ENCODE peak calls at places on chromosomes 3 and 15, in eight cellular contexts. L, A, C, S, J, H, D and Z are unnamed samples.

GRCh38 chr15:67077641-67078215 is 12.3 kb downstream of the SMAD3 start:
- DNase-seq in L (no peak), A (peak), C (no peak), S (no peak), J (no peak), H (no peak), D (peak), Z (no peak)

GRCh38 chr3:35263477-35263876 is 375.8 kb upstream of the ARPP21 start:
- DNase-seq in L (no peak), A (no peak), C (no peak), S (no peak), J (no peak), H (no peak), D (no peak), Z (no peak)

GRCh38 chr15:47374222-47374621 is 343.1 kb upstream of the SEMA6D start:
- DNase-seq in L (no peak), A (no peak), C (no peak), S (no peak), J (no peak), H (no peak), D (no peak), Z (no peak)

GRCh38 chr3:34619990-34620389 is 821.6 kb downstream of the PDCD6IP start:
- DNase-seq in L (no peak), A (no peak), C (no peak), S (no peak), J (no peak), H (no peak), D (no peak), Z (no peak)

GRCh38 chr3:62954579-62954978 is 79.4 kb upstream of the CADPS start:
- DNase-seq in L (no peak), A (no peak), C (no peak), S (no peak), J (no peak), H (no peak), D (no peak), Z (no peak)

GRCh38 chr15:64010719-64011118 is 35.6 kb downstream of the DAPK2 start:
- DNase-seq in L (peak), A (peak), C (peak), S (no peak), J (peak), H (no peak), D (peak), Z (peak)

GRCh38 chr15:83491486-83491885 is 44.3 kb downstream of the SH3GL3 start:
- DNase-seq in L (no peak), A (no peak), C (no peak), S (no peak), J (no peak), H (no peak), D (no peak), Z (no peak)

GRCh38 chr15:69673236-69673881 is 220.7 kb downstream of the RPLP1 start:
- DNase-seq in L (no peak), A (no peak), C (no peak), S (no peak), J (no peak), H (no peak), D (no peak), Z (no peak)

GRCh38 chr15:69727257-69727924 is 274.8 kb downstream of the RPLP1 start:
- DNase-seq in L (no peak), A (no peak), C (no peak), S (no peak), J (no peak), H (no peak), D (no peak), Z (no peak)

GRCh38 chr3:38136272-38136806 is 588 bp downstream of the ACAA1 start:
- DNase-seq in L (no peak), A (peak), C (peak), S (peak), J (no peak), H (no peak), D (peak), Z (no peak)

GRCh38 chr3:18207232-18207631 is 217.9 kb downstream of the SATB1 start:
- DNase-seq in L (no peak), A (no peak), C (no peak), S (no peak), J (no peak), H (no peak), D (no peak), Z (no peak)

GRCh38 chr3:139481116-139481515 is 4.8 kb upstream of the RBP2 start:
- DNase-seq in L (no peak), A (no peak), C (no peak), S (no peak), J (no peak), H (no peak), D (no peak), Z (no peak)

GRCh38 chr3:100463646-100464155 is 28.7 kb upstream of the TMEM45A start:
- DNase-seq in L (no peak), A (no peak), C (no peak), S (no peak), J (no peak), H (no peak), D (no peak), Z (no peak)

GRCh38 chr3:188279696-188280398 is 125.9 kb downstream of the LPP start:
- DNase-seq in L (no peak), A (no peak), C (no peak), S (no peak), J (no peak), H (no peak), D (no peak), Z (no peak)

GRCh38 chr3:134904796-134905646 is 110.0 kb downstream of the EPHB1 start:
- DNase-seq in L (no peak), A (no peak), C (no peak), S (peak), J (no peak), H (no peak), D (no peak), Z (no peak)

GRCh38 chr3:33019981-33020380 is 68.5 kb downstream of the CCR4 start:
- DNase-seq in L (no peak), A (no peak), C (no peak), S (no peak), J (no peak), H (no peak), D (no peak), Z (no peak)

GRCh38 chr3:85576091-85576690 is 617.4 kb downstream of the CADM2 start:
- DNase-seq in L (peak), A (peak), C (peak), S (no peak), J (no peak), H (peak), D (peak), Z (peak)

GRCh38 chr3:111151438-111151837 is 79.8 kb downstream of the NECTIN3 start:
- DNase-seq in L (peak), A (no peak), C (no peak), S (no peak), J (no peak), H (no peak), D (no peak), Z (no peak)

GRCh38 chr15:72058590-72058989 is 59.4 kb downstream of the MYO9A start:
- DNase-seq in L (no peak), A (no peak), C (no peak), S (no peak), J (no peak), H (no peak), D (no peak), Z (no peak)

GRCh38 chr3:60775956-60776355 is 475.3 kb downstream of the FHIT start:
- DNase-seq in L (no peak), A (no peak), C (no peak), S (no peak), J (no peak), H (no peak), D (no peak), Z (no peak)
- TF ChIP-seq POLR2AphosphoS5 in L (no peak), A (no peak), C (no peak), S (no peak), J (no peak), H (no peak), D (no peak), Z (no peak)

GRCh38 chr3:12192173-12192572 is 33.5 kb upstream of the TIMP4 start:
- DNase-seq in L (no peak), A (no peak), C (no peak), S (no peak), J (no peak), H (no peak), D (no peak), Z (no peak)

GRCh38 chr3:12194209-12194608 is 35.5 kb upstream of the TIMP4 start:
- DNase-seq in L (peak), A (peak), C (no peak), S (no peak), J (no peak), H (peak), D (no peak), Z (no peak)

GRCh38 chr3:12194669-12195161 is 36.0 kb upstream of the TIMP4 start:
- DNase-seq in L (peak), A (no peak), C (peak), S (no peak), J (no peak), H (peak), D (peak), Z (no peak)

GRCh38 chr3:12192655-12193484 is 34.2 kb upstream of the TIMP4 start:
- DNase-seq in L (no peak), A (no peak), C (no peak), S (no peak), J (no peak), H (no peak), D (no peak), Z (no peak)

GRCh38 chr3:12193485-12194165 is 34.9 kb upstream of the TIMP4 start:
- DNase-seq in L (peak), A (peak), C (peak), S (no peak), J (no peak), H (peak), D (peak), Z (no peak)
- TF ChIP-seq POLR2AphosphoS5 in L (peak), A (peak), C (no peak), S (no peak), J (no peak), H (peak), D (peak), Z (no peak)

GRCh38 chr15:62880278-62880677 is 162.3 kb upstream of the TPM1 start:
- DNase-seq in L (no peak), A (no peak), C (no peak), S (no peak), J (no peak), H (no peak), D (no peak), Z (no peak)
- TF ChIP-seq POLR2AphosphoS5 in L (no peak), A (no peak), C (no peak), S (no peak), J (no peak), H (no peak), D (no peak), Z (no peak)

DNA sequence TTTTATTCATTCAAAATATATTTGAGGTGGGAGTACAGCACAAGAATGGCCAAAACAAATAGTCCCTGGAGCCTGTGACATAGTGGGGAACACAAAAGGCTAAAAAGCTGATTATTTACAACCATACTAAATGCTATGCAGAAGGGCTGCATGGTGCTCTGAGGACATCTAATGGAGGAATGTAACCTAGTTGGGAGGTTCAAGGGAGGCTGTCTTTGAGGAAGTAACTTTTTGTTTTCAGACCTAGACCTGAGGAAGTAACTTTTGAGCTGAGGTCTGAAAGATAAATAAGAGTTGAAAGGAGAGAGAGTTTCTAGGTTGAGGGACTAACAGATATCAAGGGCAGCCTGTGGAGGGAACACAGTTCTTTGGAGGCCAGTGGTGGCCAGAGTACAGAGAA is 34.8 kb upstream of the RASA2 start:
- DNase-seq in L (no peak), A (no peak), C (no peak), S (no peak), J (no peak), H (peak), D (no peak), Z (peak)
- TF ChIP-seq POLR2AphosphoS5 in L (no peak), A (no peak), C (no peak), S (no peak), J (no peak), H (no peak), D (no peak), Z (no peak)

DNA sequence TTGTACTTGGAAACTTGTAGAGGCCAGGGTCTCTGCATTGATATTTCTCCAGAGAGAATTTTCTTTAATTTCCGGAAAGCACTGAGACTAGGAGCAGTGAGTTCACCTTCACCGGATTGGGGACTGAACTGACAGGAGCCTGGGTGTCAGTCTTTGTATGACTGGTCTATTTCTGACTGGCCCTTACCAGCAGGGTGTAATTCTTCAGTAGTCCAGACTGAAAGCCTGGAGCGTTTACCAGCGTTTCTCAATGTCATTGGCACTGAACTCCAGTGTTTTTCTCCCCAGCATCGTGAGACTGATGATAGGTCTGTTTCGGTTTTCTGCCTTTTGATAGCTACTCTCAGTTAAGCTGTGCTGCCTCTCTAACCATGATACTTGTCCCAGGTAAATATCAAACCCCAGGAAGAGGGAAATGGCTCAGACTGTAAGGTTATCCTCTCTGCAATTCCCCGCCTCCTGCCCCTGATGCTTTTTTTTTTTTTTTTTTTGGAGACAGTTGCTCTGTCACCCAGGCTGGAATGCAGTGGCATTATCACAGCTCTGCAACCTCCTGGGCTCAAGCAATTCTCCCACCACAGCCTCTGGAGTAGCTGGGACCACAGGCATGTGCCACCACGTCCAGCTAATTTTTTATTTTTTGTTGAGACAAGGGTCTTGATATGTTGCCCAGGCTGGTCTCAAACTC is 103.6 kb downstream of the CACNA2D3 start:
- DNase-seq in L (no peak), A (no peak), C (no peak), S (no peak), J (no peak), H (no peak), D (no peak), Z (no peak)
- TF ChIP-seq POLR2AphosphoS5 in L (no peak), A (no peak), C (no peak), S (no peak), J (no peak), H (no peak), D (no peak), Z (no peak)

GRCh38 chr3:47133641-47134040 is 30.3 kb downstream of the SETD2 start:
- DNase-seq in L (no peak), A (no peak), C (no peak), S (no peak), J (no peak), H (no peak), D (no peak), Z (no peak)
- TF ChIP-seq POLR2AphosphoS5 in L (no peak), A (no peak), C (no peak), S (no peak), J (no peak), H (no peak), D (no peak), Z (no peak)

DNA sequence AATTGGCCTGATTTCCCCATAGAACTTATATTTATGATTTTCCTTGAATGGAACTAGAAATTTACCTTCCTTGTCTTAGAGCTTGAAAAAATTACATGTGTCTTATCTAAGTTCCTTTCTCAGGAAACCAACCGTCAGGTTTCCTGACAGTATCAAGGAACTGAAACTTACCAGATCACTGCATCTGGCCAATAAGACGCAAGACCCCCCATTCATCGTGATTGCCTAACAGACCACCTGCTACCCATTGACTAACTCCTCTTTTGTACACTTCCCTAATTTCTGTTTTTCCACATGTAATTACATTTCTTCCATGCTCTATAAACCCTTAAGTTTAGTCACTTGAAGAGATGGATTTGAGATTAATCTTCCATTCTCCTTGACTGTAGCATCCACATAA is 517.2 kb upstream of the CBLB start:
- DNase-seq in L (no peak), A (no peak), C (no peak), S (no peak), J (no peak), H (no peak), D (no peak), Z (no peak)
- TF ChIP-seq POLR2AphosphoS5 in L (no peak), A (no peak), C (no peak), S (no peak), J (no peak), H (no peak), D (no peak), Z (no peak)

GRCh38 chr3:43391621-43392020 is 105.3 kb downstream of the SNRK start:
- DNase-seq in L (no peak), A (no peak), C (no peak), S (no peak), J (no peak), H (no peak), D (no peak), Z (no peak)

GRCh38 chr3:43388909-43389308 is 102.6 kb downstream of the SNRK start:
- DNase-seq in L (no peak), A (no peak), C (no peak), S (no peak), J (no peak), H (no peak), D (no peak), Z (no peak)

GRCh38 chr3:43388188-43388587 is 101.8 kb downstream of the SNRK start:
- DNase-seq in L (no peak), A (no peak), C (no peak), S (no peak), J (no peak), H (no peak), D (no peak), Z (no peak)

GRCh38 chr3:43390255-43390588 is 103.9 kb downstream of the SNRK start:
- DNase-seq in L (no peak), A (no peak), C (no peak), S (no peak), J (no peak), H (no peak), D (no peak), Z (no peak)

GRCh38 chr3:43389388-43390254 is 103.3 kb downstream of the SNRK start:
- DNase-seq in L (no peak), A (peak), C (peak), S (no peak), J (no peak), H (peak), D (peak), Z (no peak)
- TF ChIP-seq POLR2AphosphoS5 in L (no peak), A (peak), C (peak), S (no peak), J (no peak), H (no peak), D (peak), Z (no peak)

GRCh38 chr3:126807795-126808194 is 103.8 kb downstream of the CHCHD6 start:
- DNase-seq in L (no peak), A (no peak), C (no peak), S (no peak), J (no peak), H (no peak), D (no peak), Z (no peak)
- TF ChIP-seq POLR2AphosphoS5 in L (no peak), A (no peak), C (no peak), S (no peak), J (no peak), H (no peak), D (no peak), Z (no peak)

GRCh38 chr15:41494922-41495735 is 1.5 kb downstream of the ITPKA start:
- DNase-seq in L (no peak), A (no peak), C (peak), S (no peak), J (no peak), H (no peak), D (no peak), Z (no peak)

GRCh38 chr15:41494190-41494921 is 682 bp downstream of the ITPKA start:
- DNase-seq in L (no peak), A (no peak), C (peak), S (no peak), J (no peak), H (no peak), D (peak), Z (peak)

GRCh38 chr15:41493902-41494189 is 172 bp downstream of the ITPKA start:
- DNase-seq in L (no peak), A (no peak), C (no peak), S (no peak), J (no peak), H (no peak), D (no peak), Z (no peak)

GRCh38 chr15:41493205-41493901 is at the start of gene ITPKA:
- DNase-seq in L (no peak), A (peak), C (peak), S (peak), J (peak), H (no peak), D (peak), Z (peak)

DNA sequence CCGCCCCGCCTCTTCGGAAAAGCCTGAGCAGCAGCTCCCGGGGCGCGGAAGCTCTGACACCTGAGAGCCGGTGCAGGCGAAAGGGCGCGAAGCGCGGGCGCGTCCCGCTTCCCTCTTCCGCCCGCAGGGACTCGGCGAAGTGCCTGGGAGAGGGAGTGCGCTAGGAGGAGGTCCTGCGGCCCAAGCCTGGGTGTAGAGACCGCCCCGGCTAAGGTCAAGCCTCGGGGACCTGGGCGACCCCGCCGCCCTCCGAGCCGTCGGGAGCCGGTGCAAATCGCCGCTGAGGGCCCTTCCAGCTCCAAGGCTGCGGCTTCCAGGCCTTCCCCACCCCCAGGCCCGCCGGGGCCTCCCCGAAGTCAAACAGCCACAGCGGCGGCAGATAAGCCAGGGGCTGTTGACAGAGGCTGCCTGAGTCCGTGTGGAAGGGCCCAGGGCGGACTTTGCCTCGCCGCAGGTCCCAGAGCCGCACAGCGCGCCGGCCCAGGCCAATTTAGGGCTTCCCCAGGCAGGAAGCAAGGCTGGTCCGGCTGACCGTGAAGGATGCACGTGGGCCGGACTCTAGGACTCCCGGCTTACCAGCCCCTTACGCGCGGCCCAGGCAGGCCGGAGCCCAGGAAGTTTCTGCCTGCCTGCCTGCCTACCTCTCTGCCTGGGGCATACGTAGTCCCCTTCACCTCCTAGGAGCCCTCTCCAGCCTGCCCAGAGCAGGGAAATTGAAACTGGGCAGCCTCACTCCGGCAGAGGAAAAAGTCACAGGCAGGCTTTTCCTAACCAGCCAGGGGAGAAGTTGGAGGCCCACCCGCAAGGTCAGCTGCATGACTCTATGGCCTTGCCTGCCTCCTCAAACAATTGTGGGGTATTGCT is 2.3 kb downstream of the ITPKA start:
- DNase-seq in L (no peak), A (no peak), C (peak), S (no peak), J (no peak), H (no peak), D (peak), Z (no peak)
- TF ChIP-seq POLR2AphosphoS5 in L (no peak), A (no peak), C (no peak), S (no peak), J (no peak), H (no peak), D (peak), Z (no peak)